ENCODE peak calls at places on chromosome 1, in six cellular contexts. Y is GM12878, K is transverse colon, H is SK-N-SH, T is suprapubic skin, M is H1. S is an unnamed sample.

GRCh38 chr1:186858923-186859322 is 30.2 kb downstream of the PLA2G4A start:
- DNase-seq in Y (no peak), K (no peak), H (no peak), T (no peak), M (no peak), S (no peak)

GRCh38 chr1:35324486-35324885 is 56.0 kb downstream of the ZMYM4 start:
- DNase-seq in Y (no peak), K (no peak), H (no peak), T (no peak), M (no peak), S (no peak)

GRCh38 chr1:211591980-211592493 is 13.1 kb upstream of the SLC30A1 start:
- DNase-seq in Y (no peak), K (no peak), H (no peak), T (no peak), M (no peak), S (no peak)

GRCh38 chr1:245585252-245585959 is 430.6 kb downstream of the KIF26B start:
- DNase-seq in Y (no peak), K (no peak), H (peak; percentile 43), T (no peak), M (no peak), S (no peak)

GRCh38 chr1:27031235-27032118 is 18.8 kb upstream of the TENT5B start:
- DNase-seq in Y (no peak), K (peak; percentile 89), H (peak; percentile 38), T (peak; percentile 84), M (peak; percentile 80), S (no peak)

GRCh38 chr1:75785964-75786853 is at the start of gene RABGGTB:
- DNase-seq in Y (peak; percentile 92), K (peak; percentile 97), H (peak; percentile 92), T (peak; percentile 93), M (peak; percentile 97), S (peak; percentile 98)

GRCh38 chr1:235841938-235842545 is 24.7 kb downstream of the LYST start:
- DNase-seq in Y (no peak), K (no peak), H (no peak), T (no peak), M (no peak), S (no peak)

GRCh38 chr1:212179394-212180076 is 105.7 kb upstream of the PPP2R5A start:
- DNase-seq in Y (no peak), K (no peak), H (no peak), T (no peak), M (no peak), S (no peak)

GRCh38 chr1:246703581-246703980 is 20.6 kb upstream of the SCCPDH start:
- DNase-seq in Y (no peak), K (peak; percentile 69), H (no peak), T (no peak), M (no peak), S (no peak)

GRCh38 chr1:234845097-234845660 is 235.2 kb upstream of the IRF2BP2 start:
- DNase-seq in Y (peak; percentile 81), K (no peak), H (no peak), T (no peak), M (no peak), S (no peak)

GRCh38 chr1:242224426-242224825 is 225.5 kb upstream of the MAP1LC3C start:
- DNase-seq in Y (no peak), K (no peak), H (no peak), T (no peak), M (no peak), S (peak; percentile 8)

GRCh38 chr1:227922501-227923352 is 25.0 kb downstream of the WNT9A start:
- DNase-seq in Y (no peak), K (no peak), H (no peak), T (no peak), M (no peak), S (no peak)

GRCh38 chr1:168688679-168689657 is 40.0 kb downstream of the DPT start:
- DNase-seq in Y (no peak), K (no peak), H (no peak), T (no peak), M (no peak), S (no peak)

GRCh38 chr1:94883688-94884087 is 43.2 kb downstream of the CNN3 start:
- DNase-seq in Y (no peak), K (no peak), H (no peak), T (no peak), M (no peak), S (no peak)

GRCh38 chr1:241167121-241167619 is 189.8 kb downstream of the RGS7 start:
- DNase-seq in Y (no peak), K (no peak), H (no peak), T (no peak), M (no peak), S (peak; percentile 21)

GRCh38 chr1:54866801-54867716 is 19.9 kb downstream of the DHCR24 start:
- DNase-seq in Y (no peak), K (peak; percentile 33), H (no peak), T (no peak), M (no peak), S (no peak)

GRCh38 chr1:238649200-238649599 is 737.2 kb upstream of the CHRM3 start:
- DNase-seq in Y (no peak), K (no peak), H (no peak), T (no peak), M (no peak), S (no peak)

GRCh38 chr1:94927405-94928175 is 680 bp upstream of the CNN3 start:
- DNase-seq in Y (no peak), K (peak; percentile 63), H (peak; percentile 26), T (peak; percentile 71), M (no peak), S (no peak)

GRCh38 chr1:213643360-213643759 is 344.4 kb upstream of the PROX1 start:
- DNase-seq in Y (no peak), K (no peak), H (no peak), T (no peak), M (no peak), S (no peak)

GRCh38 chr1:83985048-83985447 is 13.9 kb downstream of the TTLL7 start:
- DNase-seq in Y (no peak), K (no peak), H (no peak), T (no peak), M (no peak), S (no peak)

GRCh38 chr1:16421201-16421600 is 16.0 kb downstream of the SPATA21 start:
- DNase-seq in Y (no peak), K (no peak), H (no peak), T (no peak), M (no peak), S (no peak)

GRCh38 chr1:237250055-237250454 is 208.1 kb downstream of the RYR2 start:
- DNase-seq in Y (no peak), K (no peak), H (no peak), T (no peak), M (no peak), S (no peak)

GRCh38 chr1:215835951-215836350 is 268.8 kb downstream of the KCTD3 start:
- DNase-seq in Y (no peak), K (no peak), H (no peak), T (no peak), M (no peak), S (no peak)

GRCh38 chr1:228008391-228009115 is 1.8 kb downstream of the WNT3A start:
- DNase-seq in Y (no peak), K (no peak), H (peak; percentile 23), T (no peak), M (no peak), S (peak; percentile 34)

DNA sequence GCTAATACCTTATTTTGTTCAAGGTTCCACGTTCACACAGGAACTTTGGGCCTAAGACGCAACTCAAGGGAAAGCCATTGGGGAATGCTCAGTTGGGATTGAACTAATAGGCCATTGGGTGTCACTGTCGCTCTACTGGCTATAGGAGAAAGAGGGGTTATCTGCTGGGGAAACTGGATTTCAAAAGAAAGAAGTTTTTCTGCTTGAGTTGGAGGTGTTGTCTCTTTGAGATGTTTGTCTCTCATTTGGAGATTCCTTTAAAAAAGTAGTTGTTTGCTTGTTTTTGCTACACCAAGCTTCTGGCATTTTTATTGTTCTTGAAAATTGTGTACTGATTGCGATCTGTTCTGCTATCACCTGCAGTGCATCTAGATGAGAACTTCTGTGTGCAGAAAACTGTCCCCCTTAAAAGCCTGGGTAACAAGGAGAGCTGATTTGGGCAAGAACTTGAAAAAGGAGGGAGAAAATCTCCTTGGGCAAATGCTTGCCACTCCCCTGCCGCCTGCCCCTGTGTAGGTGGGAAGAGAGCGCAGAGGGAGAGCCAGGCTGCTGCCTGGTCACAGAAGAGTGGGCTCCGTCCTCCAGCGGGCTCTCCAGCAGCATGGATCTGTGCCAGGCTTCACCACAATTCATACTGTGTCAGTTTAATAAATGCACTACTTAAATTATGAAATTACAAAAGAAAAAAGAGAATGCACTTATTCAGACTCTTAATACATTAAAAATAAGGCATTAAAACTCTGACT is 39.9 kb downstream of the PEX14 start:
- DNase-seq in Y (no peak), K (no peak), H (peak; percentile 66), T (no peak), M (no peak), S (no peak)
- TF ChIP-seq CTCF in Y (peak; percentile 56), K (no peak), H (peak; percentile 80), T (peak; percentile 47), M (peak; percentile 10), S (peak; percentile 53)

GRCh38 chr1:147214842-147215539 is 10.1 kb downstream of the FMO5 start:
- DNase-seq in Y (no peak), K (no peak), H (no peak), T (no peak), M (no peak), S (no peak)
- TF ChIP-seq POLR2AphosphoS5 in Y (no peak), K (no peak), H (no peak), T (no peak), M (no peak), S (no peak)

GRCh38 chr1:89356658-89357400 is 7.0 kb upstream of the GBP6 start:
- DNase-seq in Y (no peak), K (no peak), H (no peak), T (no peak), M (no peak), S (no peak)
- TF ChIP-seq EP300 in Y (no peak), K (no peak), H (no peak), T (no peak), M (no peak), S (no peak)

GRCh38 chr1:214715126-214715525 is 112.1 kb downstream of the CENPF start:
- DNase-seq in Y (no peak), K (no peak), H (no peak), T (no peak), M (no peak), S (no peak)

GRCh38 chr1:214720561-214720960 is 117.6 kb downstream of the CENPF start:
- DNase-seq in Y (no peak), K (no peak), H (no peak), T (no peak), M (no peak), S (no peak)

GRCh38 chr1:214717323-214717722 is 114.3 kb downstream of the CENPF start:
- DNase-seq in Y (no peak), K (no peak), H (no peak), T (no peak), M (no peak), S (no peak)

GRCh38 chr1:214718724-214719123 is 115.7 kb downstream of the CENPF start:
- DNase-seq in Y (no peak), K (no peak), H (no peak), T (no peak), M (no peak), S (no peak)

GRCh38 chr1:214719207-214719606 is 116.2 kb downstream of the CENPF start:
- DNase-seq in Y (no peak), K (no peak), H (peak; percentile 13), T (no peak), M (no peak), S (no peak)
- TF ChIP-seq CTCF in Y (no peak), K (no peak), H (peak; percentile 31), T (no peak), M (no peak), S (no peak)